ENCODE peak calls at places on chromosomes 4 and X, in five cellular contexts. Y, U, E, F and P are unnamed samples.

GRCh38 chr4:175954685-175955084 is 111.0 kb upstream of the WDR17 start:
- DNase-seq in Y (no peak), U (no peak), E (no peak), F (no peak), P (no peak)

GRCh38 chr4:15194520-15194919 is 192.2 kb downstream of the CPEB2 start:
- DNase-seq in Y (no peak), U (no peak), E (no peak), F (no peak), P (no peak)

GRCh38 chr4:15395342-15395741 is 32.5 kb upstream of the C1QTNF7 start:
- DNase-seq in Y (no peak), U (no peak), E (no peak), F (no peak), P (no peak)

GRCh38 chr4:76665139-76665538 is 230.1 kb downstream of the SHROOM3 start:
- DNase-seq in Y (no peak), U (no peak), E (no peak), F (no peak), P (no peak)

GRCh38 chr4:75723117-75723801 is 1.1 kb upstream of the USO1 start:
- DNase-seq in Y (no peak), U (no peak), E (peak; percentile 35), F (no peak), P (no peak)

GRCh38 chr4:151599876-151600275 is 160.9 kb downstream of the GATB start:
- DNase-seq in Y (no peak), U (no peak), E (no peak), F (no peak), P (no peak)

GRCh38 chr4:46016306-46016705 is 107.5 kb downstream of the GABRG1 start:
- DNase-seq in Y (no peak), U (no peak), E (no peak), F (peak; percentile 35), P (no peak)

GRCh38 chr4:15234101-15234500 is 193.7 kb upstream of the C1QTNF7 start:
- DNase-seq in Y (no peak), U (no peak), E (no peak), F (no peak), P (no peak)

GRCh38 chrX:38959736-38960534 is 158.7 kb downstream of the MID1IP1 start:
- DNase-seq in Y (no peak), U (no peak), E (peak; percentile 1), F (no peak), P (no peak)

GRCh38 chr4:74830928-74831327 is 36.6 kb upstream of the BTC start:
- DNase-seq in Y (no peak), U (no peak), E (no peak), F (no peak), P (no peak)

GRCh38 chr4:13240066-13240465 is 244.1 kb downstream of the RAB28 start:
- DNase-seq in Y (no peak), U (no peak), E (no peak), F (no peak), P (no peak)

GRCh38 chr4:82792912-82793649 is 5.5 kb downstream of the SCD5 start:
- DNase-seq in Y (no peak), U (no peak), E (peak; percentile 95), F (no peak), P (no peak)

GRCh38 chrX:152131525-152131924 is 6.9 kb downstream of the MAGEA10 start:
- DNase-seq in Y (no peak), U (no peak), E (no peak), F (no peak), P (no peak)

GRCh38 chr4:46081674-46082073 is 42.2 kb downstream of the GABRG1 start:
- DNase-seq in Y (no peak), U (no peak), E (no peak), F (no peak), P (no peak)

GRCh38 chr4:6956434-6957147 is 47.0 kb downstream of the TBC1D14 start:
- DNase-seq in Y (no peak), U (no peak), E (no peak), F (no peak), P (no peak)

GRCh38 chr4:10490996-10491395 is 33.8 kb upstream of the ZNF518B start:
- DNase-seq in Y (no peak), U (no peak), E (no peak), F (no peak), P (no peak)

GRCh38 chr4:107279729-107280128 is 243.6 kb upstream of the DKK2 start:
- DNase-seq in Y (no peak), U (no peak), E (no peak), F (no peak), P (no peak)

GRCh38 chr4:26372525-26373172 is 51.8 kb downstream of the RBPJ start:
- DNase-seq in Y (no peak), U (peak; percentile 45), E (peak; percentile 56), F (no peak), P (peak; percentile 24)

GRCh38 chr4:78308517-78308916 is 243.1 kb upstream of the ANXA3 start:
- DNase-seq in Y (no peak), U (no peak), E (no peak), F (no peak), P (no peak)